ENCODE peak calls at places on chromosomes 12 and 14, in nine cellular contexts. One of them, this sample, is unnamed.

GRCh38 chr12:27610380-27610779 is 85.9 kb upstream of the REP15 start:
- DNase-seq in lower lobe of right lung: no peak
- DNase-seq in pancreas: no peak
- DNase-seq in kidney: no peak
- DNase-seq in CD8-positive, alpha-beta memory T cell: no peak
- DNase-seq in testis: no peak
- DNase-seq in PC-3: peak; percentile 88
- DNase-seq in CD4-positive, CD25-positive, alpha-beta regulatory T cell: no peak
- DNase-seq in tibial artery: no peak
- DNase-seq in this sample: peak; percentile 79

GRCh38 chr12:97048421-97049035 is 141.5 kb downstream of the NEDD1 start:
- DNase-seq in pancreas: no peak
- DNase-seq in lower lobe of right lung: no peak
- DNase-seq in kidney: no peak
- DNase-seq in testis: no peak
- DNase-seq in PC-3: no peak
- DNase-seq in CD4-positive, CD25-positive, alpha-beta regulatory T cell: no peak
- DNase-seq in tibial artery: no peak
- DNase-seq in CD8-positive, alpha-beta memory T cell: no peak
- DNase-seq in this sample: no peak

GRCh38 chr12:6370994-6371754 is 4.2 kb downstream of the SCNN1A start:
- DNase-seq in PC-3: peak; percentile 97
- DNase-seq in tibial artery: no peak
- DNase-seq in CD4-positive, CD25-positive, alpha-beta regulatory T cell: no peak
- DNase-seq in pancreas: no peak
- DNase-seq in testis: no peak
- DNase-seq in CD8-positive, alpha-beta memory T cell: no peak
- DNase-seq in lower lobe of right lung: peak; percentile 66
- DNase-seq in kidney: peak; percentile 89
- DNase-seq in this sample: peak; percentile 95

GRCh38 chr12:108570743-108571603 is 8.6 kb downstream of the ISCU start:
- DNase-seq in kidney: no peak
- DNase-seq in PC-3: peak; percentile 51
- DNase-seq in testis: peak; percentile 12
- DNase-seq in pancreas: no peak
- DNase-seq in lower lobe of right lung: no peak
- DNase-seq in tibial artery: no peak
- DNase-seq in CD4-positive, CD25-positive, alpha-beta regulatory T cell: no peak
- DNase-seq in CD8-positive, alpha-beta memory T cell: no peak
- DNase-seq in this sample: no peak

GRCh38 chr14:79576434-79576833 is 634.9 kb downstream of the DIO2 start:
- DNase-seq in PC-3: no peak
- DNase-seq in tibial artery: no peak
- DNase-seq in pancreas: no peak
- DNase-seq in lower lobe of right lung: no peak
- DNase-seq in kidney: no peak
- DNase-seq in CD8-positive, alpha-beta memory T cell: no peak
- DNase-seq in testis: no peak
- DNase-seq in CD4-positive, CD25-positive, alpha-beta regulatory T cell: no peak
- DNase-seq in this sample: no peak

GRCh38 chr12:12684375-12685106 is 11.4 kb downstream of the GPR19 start:
- DNase-seq in kidney: no peak
- DNase-seq in CD8-positive, alpha-beta memory T cell: no peak
- DNase-seq in tibial artery: no peak
- DNase-seq in lower lobe of right lung: no peak
- DNase-seq in PC-3: peak; percentile 22
- DNase-seq in testis: peak; percentile 53
- DNase-seq in CD4-positive, CD25-positive, alpha-beta regulatory T cell: no peak
- DNase-seq in pancreas: no peak
- DNase-seq in this sample: peak; percentile 29

GRCh38 chr14:87160964-87161363 is 832.0 kb downstream of the GALC start:
- DNase-seq in tibial artery: no peak
- DNase-seq in CD4-positive, CD25-positive, alpha-beta regulatory T cell: no peak
- DNase-seq in lower lobe of right lung: no peak
- DNase-seq in testis: no peak
- DNase-seq in pancreas: no peak
- DNase-seq in PC-3: no peak
- DNase-seq in CD8-positive, alpha-beta memory T cell: no peak
- DNase-seq in kidney: no peak
- DNase-seq in this sample: no peak

GRCh38 chr12:5068623-5069022 is 24.9 kb downstream of the KCNA5 start:
- DNase-seq in CD8-positive, alpha-beta memory T cell: no peak
- DNase-seq in PC-3: no peak
- DNase-seq in lower lobe of right lung: no peak
- DNase-seq in tibial artery: no peak
- DNase-seq in testis: no peak
- DNase-seq in kidney: no peak
- DNase-seq in pancreas: no peak
- DNase-seq in CD4-positive, CD25-positive, alpha-beta regulatory T cell: no peak
- DNase-seq in this sample: no peak

GRCh38 chr14:104179564-104180129 is 41.3 kb downstream of the KIF26A start:
- DNase-seq in CD4-positive, CD25-positive, alpha-beta regulatory T cell: no peak
- DNase-seq in PC-3: no peak
- DNase-seq in lower lobe of right lung: no peak
- DNase-seq in CD8-positive, alpha-beta memory T cell: no peak
- DNase-seq in pancreas: peak; percentile 72
- DNase-seq in tibial artery: no peak
- DNase-seq in kidney: no peak
- DNase-seq in testis: no peak
- DNase-seq in this sample: no peak

GRCh38 chr14:104178279-104178678 is 39.9 kb downstream of the KIF26A start:
- DNase-seq in lower lobe of right lung: no peak
- DNase-seq in testis: no peak
- DNase-seq in kidney: no peak
- DNase-seq in CD4-positive, CD25-positive, alpha-beta regulatory T cell: no peak
- DNase-seq in PC-3: peak; percentile 11
- DNase-seq in pancreas: no peak
- DNase-seq in CD8-positive, alpha-beta memory T cell: no peak
- DNase-seq in tibial artery: no peak
- DNase-seq in this sample: no peak

GRCh38 chr14:104177411-104177810 is 39.0 kb downstream of the KIF26A start:
- DNase-seq in lower lobe of right lung: no peak
- DNase-seq in tibial artery: no peak
- DNase-seq in CD8-positive, alpha-beta memory T cell: no peak
- DNase-seq in PC-3: no peak
- DNase-seq in kidney: no peak
- DNase-seq in testis: no peak
- DNase-seq in CD4-positive, CD25-positive, alpha-beta regulatory T cell: no peak
- DNase-seq in pancreas: no peak
- DNase-seq in this sample: no peak

GRCh38 chr14:104180561-104181165 is 42.3 kb downstream of the KIF26A start:
- DNase-seq in CD4-positive, CD25-positive, alpha-beta regulatory T cell: no peak
- DNase-seq in pancreas: peak; percentile 58
- DNase-seq in lower lobe of right lung: no peak
- DNase-seq in tibial artery: no peak
- DNase-seq in kidney: no peak
- DNase-seq in PC-3: no peak
- DNase-seq in CD8-positive, alpha-beta memory T cell: no peak
- DNase-seq in testis: no peak
- DNase-seq in this sample: no peak

DNA sequence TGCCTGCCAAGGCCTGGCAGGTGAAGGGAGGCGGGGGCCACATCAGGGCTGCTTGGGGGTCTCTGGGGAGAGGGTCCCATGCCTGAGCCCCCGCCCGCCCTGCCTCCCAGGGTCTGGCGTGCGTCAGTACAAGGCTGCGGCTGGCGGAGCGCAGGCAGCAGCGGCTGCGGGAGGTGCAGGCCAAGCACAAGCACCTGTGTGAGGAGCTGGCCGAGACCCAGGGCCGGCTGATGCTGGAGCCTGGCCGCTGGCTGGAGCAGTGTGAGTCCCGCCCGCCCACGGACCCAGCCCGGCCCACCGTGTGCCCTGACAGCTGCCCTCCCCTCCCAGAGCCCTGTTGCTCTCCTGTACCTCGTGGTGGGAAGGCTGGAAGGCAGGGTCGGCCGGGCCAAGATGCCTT is 40.7 kb downstream of the KIF26A start:
- DNase-seq in lower lobe of right lung: no peak
- DNase-seq in CD8-positive, alpha-beta memory T cell: no peak
- DNase-seq in testis: no peak
- DNase-seq in pancreas: no peak
- DNase-seq in kidney: no peak
- DNase-seq in CD4-positive, CD25-positive, alpha-beta regulatory T cell: no peak
- DNase-seq in tibial artery: no peak
- DNase-seq in PC-3: no peak
- DNase-seq in this sample: no peak
- H3K4me3 ChIP-seq in lower lobe of right lung: no peak overlapping the region
- H3K4me3 ChIP-seq in CD8-positive, alpha-beta memory T cell: no peak overlapping the region
- H3K4me3 ChIP-seq in testis: no peak overlapping the region
- H3K4me3 ChIP-seq in pancreas: no peak overlapping the region
- H3K4me3 ChIP-seq in kidney: no peak overlapping the region
- H3K4me3 ChIP-seq in CD4-positive, CD25-positive, alpha-beta regulatory T cell: no peak overlapping the region
- H3K4me3 ChIP-seq in tibial artery: no peak overlapping the region
- H3K4me3 ChIP-seq in PC-3: no peak overlapping the region
- H3K4me3 ChIP-seq in this sample: no peak overlapping the region

GRCh38 chr14:93745603-93746273 is 42.5 kb downstream of the PRIMA1 start:
- DNase-seq in kidney: no peak
- DNase-seq in pancreas: no peak
- DNase-seq in testis: no peak
- DNase-seq in CD4-positive, CD25-positive, alpha-beta regulatory T cell: no peak
- DNase-seq in PC-3: no peak
- DNase-seq in tibial artery: no peak
- DNase-seq in lower lobe of right lung: no peak
- DNase-seq in CD8-positive, alpha-beta memory T cell: no peak
- DNase-seq in this sample: no peak

GRCh38 chr14:93747102-93747501 is 41.2 kb downstream of the PRIMA1 start:
- DNase-seq in PC-3: no peak
- DNase-seq in testis: no peak
- DNase-seq in lower lobe of right lung: no peak
- DNase-seq in pancreas: no peak
- DNase-seq in tibial artery: no peak
- DNase-seq in CD8-positive, alpha-beta memory T cell: no peak
- DNase-seq in kidney: no peak
- DNase-seq in CD4-positive, CD25-positive, alpha-beta regulatory T cell: no peak
- DNase-seq in this sample: no peak

GRCh38 chr14:93747560-93747959 is 40.7 kb downstream of the PRIMA1 start:
- DNase-seq in pancreas: no peak
- DNase-seq in tibial artery: no peak
- DNase-seq in PC-3: no peak
- DNase-seq in testis: no peak
- DNase-seq in lower lobe of right lung: no peak
- DNase-seq in CD4-positive, CD25-positive, alpha-beta regulatory T cell: no peak
- DNase-seq in kidney: no peak
- DNase-seq in CD8-positive, alpha-beta memory T cell: no peak
- DNase-seq in this sample: no peak

GRCh38 chr14:93749081-93749430 is 39.2 kb downstream of the PRIMA1 start:
- DNase-seq in CD8-positive, alpha-beta memory T cell: no peak
- DNase-seq in kidney: no peak
- DNase-seq in testis: no peak
- DNase-seq in pancreas: no peak
- DNase-seq in PC-3: no peak
- DNase-seq in lower lobe of right lung: no peak
- DNase-seq in tibial artery: no peak
- DNase-seq in CD4-positive, CD25-positive, alpha-beta regulatory T cell: no peak
- DNase-seq in this sample: no peak

DNA sequence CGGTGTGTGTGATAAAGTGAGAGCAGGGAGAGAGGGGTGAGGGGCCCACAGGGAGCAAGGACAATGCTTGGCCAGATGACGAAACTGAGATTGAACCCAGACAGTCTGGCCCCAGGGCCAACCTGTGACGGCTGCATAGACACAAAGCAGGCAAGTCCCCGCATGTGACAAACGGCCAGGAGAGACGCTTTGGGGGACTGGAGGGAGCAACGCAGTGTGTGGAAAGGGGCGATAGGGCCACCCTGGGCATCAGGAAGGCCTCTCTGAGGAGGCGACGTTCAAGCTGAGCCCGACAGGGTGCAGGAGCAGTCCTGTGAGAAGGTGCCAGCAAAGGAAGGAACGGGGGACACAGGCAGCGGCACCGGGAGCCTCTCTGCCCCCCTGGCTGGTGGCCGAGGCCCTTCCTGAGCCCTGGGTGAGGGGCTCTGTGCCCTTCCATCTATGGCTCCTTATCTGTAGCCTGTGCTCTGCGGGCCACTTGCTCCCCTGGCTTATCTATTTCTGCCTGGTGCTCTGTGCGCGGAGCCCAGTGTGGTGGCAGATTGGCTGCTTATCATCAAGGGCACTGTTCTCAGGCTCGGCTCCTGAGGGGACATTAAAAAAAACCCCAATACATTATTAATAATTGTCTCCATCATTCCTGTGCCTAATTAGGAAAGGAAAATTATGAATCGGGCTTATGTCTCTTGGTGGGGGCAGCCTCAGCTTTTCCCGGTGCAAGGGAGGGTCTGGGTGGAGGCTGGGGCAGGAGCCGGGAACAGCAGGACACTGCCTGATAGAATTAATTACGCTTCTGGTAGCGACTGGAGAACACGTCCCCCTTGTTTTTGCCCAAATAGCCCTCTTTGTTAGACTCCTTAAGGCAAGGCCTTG is 39.8 kb downstream of the PRIMA1 start:
- DNase-seq in lower lobe of right lung: no peak
- DNase-seq in testis: peak; percentile 22
- DNase-seq in tibial artery: no peak
- DNase-seq in CD4-positive, CD25-positive, alpha-beta regulatory T cell: no peak
- DNase-seq in pancreas: no peak
- DNase-seq in kidney: no peak
- DNase-seq in CD8-positive, alpha-beta memory T cell: no peak
- DNase-seq in PC-3: no peak
- DNase-seq in this sample: no peak
- H3K27ac ChIP-seq in lower lobe of right lung: no peak overlapping the region
- H3K27ac ChIP-seq in testis: no peak overlapping the region
- H3K27ac ChIP-seq in tibial artery: no peak overlapping the region
- H3K27ac ChIP-seq in CD4-positive, CD25-positive, alpha-beta regulatory T cell: no peak overlapping the region
- H3K27ac ChIP-seq in pancreas: no peak overlapping the region
- H3K27ac ChIP-seq in kidney: no peak overlapping the region
- H3K27ac ChIP-seq in CD8-positive, alpha-beta memory T cell: no peak overlapping the region
- H3K27ac ChIP-seq in PC-3: no peak overlapping the region
- H3K27ac ChIP-seq in this sample: no peak overlapping the region

GRCh38 chr12:105944628-105945027 is 194.1 kb downstream of the NUAK1 start:
- DNase-seq in CD8-positive, alpha-beta memory T cell: no peak
- DNase-seq in tibial artery: no peak
- DNase-seq in kidney: no peak
- DNase-seq in PC-3: no peak
- DNase-seq in lower lobe of right lung: no peak
- DNase-seq in CD4-positive, CD25-positive, alpha-beta regulatory T cell: no peak
- DNase-seq in testis: no peak
- DNase-seq in pancreas: no peak
- DNase-seq in this sample: peak; percentile 76
- H3K4me3 ChIP-seq in CD8-positive, alpha-beta memory T cell: no peak overlapping the region
- H3K4me3 ChIP-seq in tibial artery: no peak overlapping the region
- H3K4me3 ChIP-seq in kidney: no peak overlapping the region
- H3K4me3 ChIP-seq in PC-3: no peak overlapping the region
- H3K4me3 ChIP-seq in lower lobe of right lung: no peak overlapping the region
- H3K4me3 ChIP-seq in CD4-positive, CD25-positive, alpha-beta regulatory T cell: no peak overlapping the region
- H3K4me3 ChIP-seq in testis: no peak overlapping the region
- H3K4me3 ChIP-seq in pancreas: no peak overlapping the region
- H3K4me3 ChIP-seq in this sample: no peak overlapping the region

DNA sequence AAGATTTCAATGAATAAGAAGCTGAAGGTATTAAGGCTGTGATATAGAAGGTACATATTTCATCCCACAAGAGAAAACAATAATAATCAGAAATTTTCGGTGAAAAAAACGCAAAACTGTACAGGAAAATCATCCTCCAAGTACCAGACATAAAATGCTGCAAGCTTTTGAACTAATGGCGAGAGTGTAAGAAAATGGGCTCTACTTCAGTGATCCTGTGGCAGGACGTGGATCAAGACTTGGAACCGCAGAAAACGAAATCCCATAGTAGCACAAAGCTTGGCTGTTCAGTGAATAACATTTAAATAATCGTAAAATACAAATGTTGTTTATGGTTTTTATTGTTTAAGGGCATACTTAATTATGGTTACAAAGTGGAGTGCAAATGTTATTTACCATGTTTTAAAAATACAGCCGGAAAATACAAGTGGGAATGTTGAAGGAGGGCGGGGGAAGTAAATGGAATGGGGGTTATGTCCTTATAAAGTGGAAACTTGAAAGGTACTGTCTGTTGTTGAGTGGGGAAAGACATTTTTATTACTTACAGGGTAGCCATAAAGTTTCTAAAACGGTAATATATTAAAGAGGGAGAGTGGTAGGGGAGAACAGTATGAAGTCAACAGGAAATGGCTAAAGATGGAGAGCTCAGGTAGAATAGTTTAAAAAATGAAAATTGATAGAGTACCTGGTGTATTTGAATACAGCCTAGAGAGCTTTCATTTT is 1.1 kb downstream of the SMIM10L1 start:
- DNase-seq in tibial artery: no peak
- DNase-seq in CD8-positive, alpha-beta memory T cell: no peak
- DNase-seq in CD4-positive, CD25-positive, alpha-beta regulatory T cell: no peak
- DNase-seq in testis: no peak
- DNase-seq in PC-3: no peak
- DNase-seq in lower lobe of right lung: no peak
- DNase-seq in kidney: no peak
- DNase-seq in pancreas: no peak
- DNase-seq in this sample: peak; percentile 6
- H3K27ac ChIP-seq in tibial artery: peak overlapping the region; percentile 99
- H3K27ac ChIP-seq in CD8-positive, alpha-beta memory T cell: peak overlapping the region; percentile 75
- H3K27ac ChIP-seq in CD4-positive, CD25-positive, alpha-beta regulatory T cell: peak overlapping the region; percentile 81
- H3K27ac ChIP-seq in testis: peak overlapping the region; percentile 98
- H3K27ac ChIP-seq in PC-3: peak overlapping the region; percentile 82
- H3K27ac ChIP-seq in lower lobe of right lung: peak overlapping the region; percentile 97
- H3K27ac ChIP-seq in kidney: peak overlapping the region; percentile 92
- H3K27ac ChIP-seq in pancreas: peak overlapping the region; percentile 82
- H3K27ac ChIP-seq in this sample: peak overlapping the region; percentile 83